ENCODE peak calls at places on chromosomes 4 and X, in four cellular contexts. G is endothelial cell of umbilical vein, E is HepG2, P is stomach. N is an unnamed sample.

GRCh38 chr4:76144546-76144945 is 3.7 kb downstream of the NUP54 start:
- DNase-seq in E (no peak), G (no peak), P (no peak), N (no peak)

GRCh38 chr4:112189754-112190153 is 41.8 kb upstream of the AP1AR start:
- DNase-seq in P (no peak), E (no peak), G (peak; percentile 44), N (no peak)

GRCh38 chrX:38552721-38553120 is 8.6 kb upstream of the TSPAN7 start:
- DNase-seq in P (no peak), G (no peak), E (no peak), N (no peak)

GRCh38 chrX:136204571-136204970 is 46.6 kb downstream of the MAP7D3 start:
- DNase-seq in G (peak; percentile 54), E (no peak), P (no peak), N (no peak)

GRCh38 chrX:17697191-17697590 is 40.1 kb upstream of the SCML1 start:
- DNase-seq in G (peak; percentile 1), E (peak; percentile 56), P (no peak), N (no peak)

GRCh38 chrX:7019555-7019954 is 128.0 kb upstream of the STS start:
- DNase-seq in G (no peak), E (no peak), P (no peak), N (no peak)

GRCh38 chrX:15749642-15750610 is 11.9 kb downstream of the CA5B start:
- DNase-seq in G (peak; percentile 44), E (no peak), P (peak; percentile 31), N (peak; percentile 30)

GRCh38 chrX:37745354-37745753 is 34.5 kb upstream of the CYBB start:
- DNase-seq in P (peak; percentile 76), E (peak; percentile 35), G (peak; percentile 51), N (peak; percentile 47)

GRCh38 chrX:17361620-17362019 is 13.4 kb upstream of the NHS start:
- DNase-seq in P (no peak), G (no peak), E (peak; percentile 19), N (no peak)

GRCh38 chr4:41957634-41958033 is 22.4 kb downstream of the TMEM33 start:
- DNase-seq in G (peak; percentile 31), P (no peak), E (peak; percentile 27), N (no peak)

GRCh38 chrX:68132749-68133148 is 300.5 kb downstream of the OPHN1 start:
- DNase-seq in P (no peak), G (no peak), E (no peak), N (no peak)

GRCh38 chr4:152529880-152530279 is 6.0 kb downstream of the FBXW7 start:
- DNase-seq in G (no peak), P (no peak), E (no peak), N (no peak)

GRCh38 chr4:152530600-152530999 is 5.3 kb downstream of the FBXW7 start:
- DNase-seq in P (no peak), E (no peak), G (no peak), N (no peak)

GRCh38 chr4:152525878-152526277 is 10.0 kb downstream of the FBXW7 start:
- DNase-seq in G (no peak), E (no peak), P (no peak), N (no peak)

GRCh38 chr4:152531479-152531878 is 4.4 kb downstream of the FBXW7 start:
- DNase-seq in E (no peak), P (no peak), G (no peak), N (no peak)

DNA sequence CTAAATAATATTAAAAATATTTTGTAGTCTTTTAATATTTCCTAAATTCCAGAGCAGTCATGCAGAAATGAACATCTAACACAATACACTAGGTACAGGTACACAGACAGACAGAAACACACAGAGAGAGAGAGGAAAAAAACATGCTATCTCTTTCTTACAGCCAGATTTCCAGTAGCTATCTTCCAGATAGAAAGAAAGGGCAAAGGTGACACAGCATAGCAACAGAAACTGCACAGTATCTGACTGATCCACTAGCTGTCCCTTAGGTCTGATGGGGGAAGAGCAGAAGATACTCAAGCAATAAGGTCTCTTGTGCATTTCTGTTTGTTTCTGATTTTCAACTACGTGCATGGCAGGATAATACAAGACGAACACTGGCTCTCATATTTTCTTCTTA is 7.8 kb downstream of the FBXW7 start:
- DNase-seq in E (no peak), G (no peak), P (no peak), N (no peak)
- TF ChIP-seq POLR2AphosphoS5 in E (no peak), G (no peak), P (no peak), N (no peak)

DNA sequence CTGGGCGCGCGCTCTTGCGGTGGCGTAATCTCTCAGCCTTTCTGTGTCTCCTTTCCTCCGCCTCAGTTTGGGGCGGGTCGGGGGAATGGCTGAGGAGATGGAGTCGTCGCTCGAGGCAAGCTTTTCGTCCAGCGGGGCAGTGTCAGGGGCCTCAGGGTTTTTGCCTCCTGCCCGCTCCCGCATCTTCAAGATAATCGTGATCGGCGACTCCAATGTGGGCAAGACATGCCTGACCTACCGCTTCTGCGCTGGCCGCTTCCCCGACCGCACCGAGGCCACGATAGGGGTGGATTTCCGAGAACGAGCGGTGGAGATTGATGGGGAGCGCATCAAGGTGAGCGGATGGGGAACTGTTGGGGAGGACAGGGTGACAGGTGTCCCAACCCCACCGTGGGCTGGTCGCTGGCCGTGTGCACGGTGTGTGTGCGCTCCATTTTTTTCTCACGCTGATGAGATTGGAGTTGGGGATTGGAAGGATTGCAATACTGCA is at the start of gene RAB33B:
- DNase-seq in E (no peak), G (no peak), P (no peak), N (no peak)
- TF ChIP-seq POLR2A in E (peak; percentile 11), G (no peak), P (no peak), N (peak; percentile 92)

GRCh38 chr4:75054089-75054488 is 121.2 kb downstream of the PARM1 start:
- DNase-seq in P (no peak), E (no peak), G (no peak), N (no peak)
- TF ChIP-seq POLR2AphosphoS5 in P (no peak), E (no peak), G (no peak), N (no peak)

DNA sequence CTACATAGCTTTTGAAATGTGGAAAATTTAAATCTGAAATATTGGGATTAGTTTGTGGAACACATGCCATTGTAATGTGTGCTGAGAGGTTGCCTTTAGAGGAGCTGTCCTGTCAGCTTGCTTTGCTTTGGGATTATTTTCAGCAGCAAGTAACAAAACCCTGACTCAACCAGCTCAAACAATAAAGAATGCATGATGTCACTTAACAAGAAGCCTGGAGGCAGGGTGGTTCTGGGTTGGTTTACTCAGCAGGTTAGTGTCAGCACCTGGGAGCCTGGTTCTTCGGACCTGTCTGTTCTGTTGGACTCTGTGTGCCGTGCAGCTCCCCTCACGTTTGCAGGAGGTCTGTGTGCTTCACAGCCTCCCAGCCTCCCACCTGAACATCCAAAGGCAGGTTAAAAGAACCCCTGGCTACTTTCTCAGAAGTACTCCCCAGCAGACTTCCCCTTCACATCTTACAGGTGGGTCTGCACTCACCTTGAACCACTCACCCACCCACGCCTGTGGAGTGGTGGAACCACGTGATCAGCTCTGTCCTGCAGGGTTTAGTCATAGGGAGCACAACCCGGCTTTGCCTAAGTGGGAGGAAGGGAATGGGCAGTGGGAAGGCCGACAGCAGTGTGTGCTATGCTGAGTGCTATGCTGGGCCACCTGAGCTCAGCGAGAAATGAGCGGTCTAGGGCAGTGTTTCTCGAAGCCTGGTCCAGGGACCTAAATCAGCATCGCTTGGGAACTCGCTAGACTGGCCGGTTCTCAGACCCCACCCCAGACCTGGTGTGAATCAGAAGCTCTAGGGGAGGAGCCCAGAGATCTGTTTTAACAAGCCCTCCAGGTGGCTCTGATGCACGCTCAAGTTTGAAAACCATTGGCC is 20.4 kb downstream of the TMEM131L start:
- DNase-seq in E (peak; percentile 72), G (peak; percentile 71), P (peak; percentile 38), N (peak; percentile 85)
- TF ChIP-seq POLR2A in E (no peak), G (no peak), P (no peak), N (no peak)

GRCh38 chr4:53943345-53944085 is 120.9 kb downstream of the CHIC2 start:
- DNase-seq in E (no peak), P (no peak), G (peak; percentile 98), N (no peak)
- TF ChIP-seq POLR2AphosphoS5 in E (no peak), P (no peak), G (peak; percentile 81), N (no peak)

N was measured in breast epithelium.